ENCODE peak calls at places on chromosomes 1 and 21, in eight cellular contexts. One of them, this sample, is unnamed.

GRCh38 chr1:212814989-212815388 is 23.3 kb downstream of the TATDN3 start:
- DNase-seq in ovary: no peak
- DNase-seq in DND-41: no peak
- DNase-seq in neural progenitor cell: no peak
- DNase-seq in BE2C: peak; percentile 18
- DNase-seq in heart right ventricle: no peak
- DNase-seq in mesendoderm: no peak
- DNase-seq in H9: no peak
- DNase-seq in this sample: peak; percentile 61

GRCh38 chr1:94754570-94754969 is 65.6 kb upstream of the SLC44A3 start:
- DNase-seq in ovary: no peak
- DNase-seq in DND-41: no peak
- DNase-seq in neural progenitor cell: no peak
- DNase-seq in BE2C: no peak
- DNase-seq in heart right ventricle: no peak
- DNase-seq in mesendoderm: no peak
- DNase-seq in H9: no peak
- DNase-seq in this sample: no peak

GRCh38 chr1:164902491-164902890 is 343.5 kb downstream of the PBX1 start:
- DNase-seq in ovary: no peak
- DNase-seq in DND-41: no peak
- DNase-seq in neural progenitor cell: peak; percentile 27
- DNase-seq in BE2C: no peak
- DNase-seq in heart right ventricle: no peak
- DNase-seq in mesendoderm: no peak
- DNase-seq in H9: no peak
- DNase-seq in this sample: no peak

GRCh38 chr1:5099018-5099417 is 444.6 kb downstream of the AJAP1 start:
- DNase-seq in ovary: no peak
- DNase-seq in DND-41: no peak
- DNase-seq in neural progenitor cell: peak; percentile 47
- DNase-seq in BE2C: no peak
- DNase-seq in heart right ventricle: no peak
- DNase-seq in mesendoderm: no peak
- DNase-seq in H9: no peak
- DNase-seq in this sample: no peak

GRCh38 chr1:153842006-153842471 is 66.8 kb downstream of the SLC27A3 start:
- DNase-seq in ovary: no peak
- DNase-seq in DND-41: no peak
- DNase-seq in neural progenitor cell: no peak
- DNase-seq in BE2C: no peak
- DNase-seq in heart right ventricle: no peak
- DNase-seq in mesendoderm: no peak
- DNase-seq in H9: no peak
- DNase-seq in this sample: no peak

GRCh38 chr1:116111196-116112021 is at the start of gene MAB21L3:
- DNase-seq in ovary: no peak
- DNase-seq in DND-41: no peak
- DNase-seq in neural progenitor cell: no peak
- DNase-seq in BE2C: no peak
- DNase-seq in heart right ventricle: no peak
- DNase-seq in mesendoderm: no peak
- DNase-seq in H9: no peak
- DNase-seq in this sample: no peak

GRCh38 chr1:219293440-219293839 is 119.8 kb downstream of the LYPLAL1 start:
- DNase-seq in ovary: no peak
- DNase-seq in DND-41: no peak
- DNase-seq in neural progenitor cell: no peak
- DNase-seq in BE2C: no peak
- DNase-seq in heart right ventricle: no peak
- DNase-seq in mesendoderm: no peak
- DNase-seq in H9: no peak
- DNase-seq in this sample: no peak

GRCh38 chr1:172970186-172970585 is 80.6 kb downstream of the TNFSF18 start:
- DNase-seq in ovary: no peak
- DNase-seq in DND-41: no peak
- DNase-seq in neural progenitor cell: peak; percentile 9
- DNase-seq in BE2C: no peak
- DNase-seq in heart right ventricle: no peak
- DNase-seq in mesendoderm: no peak
- DNase-seq in H9: no peak
- DNase-seq in this sample: peak; percentile 58

GRCh38 chr21:46129846-46130651 is 25.3 kb downstream of the FTCD start:
- DNase-seq in ovary: no peak
- DNase-seq in DND-41: no peak
- DNase-seq in neural progenitor cell: no peak
- DNase-seq in BE2C: no peak
- DNase-seq in heart right ventricle: no peak
- DNase-seq in mesendoderm: no peak
- DNase-seq in H9: no peak
- DNase-seq in this sample: no peak

GRCh38 chr1:231032963-231033362 is 7.1 kb downstream of the FAM89A start:
- DNase-seq in ovary: no peak
- DNase-seq in DND-41: no peak
- DNase-seq in neural progenitor cell: no peak
- DNase-seq in BE2C: no peak
- DNase-seq in heart right ventricle: no peak
- DNase-seq in mesendoderm: no peak
- DNase-seq in H9: no peak
- DNase-seq in this sample: no peak
- H3K27me3 ChIP-seq in ovary: no peaks in the 10 kb centered on the region
- H3K27me3 ChIP-seq in DND-41: no peaks in the 10 kb centered on the region
- H3K27me3 ChIP-seq in neural progenitor cell: peaks cover 60% of the 10 kb centered on the region
- H3K27me3 ChIP-seq in BE2C: no peaks in the 10 kb centered on the region
- H3K27me3 ChIP-seq in heart right ventricle: no peaks in the 10 kb centered on the region
- H3K27me3 ChIP-seq in mesendoderm: no peaks in the 10 kb centered on the region
- H3K27me3 ChIP-seq in H9: peaks cover 12% of the 10 kb centered on the region
- H3K27me3 ChIP-seq in this sample: no peaks in the 10 kb centered on the region

DNA sequence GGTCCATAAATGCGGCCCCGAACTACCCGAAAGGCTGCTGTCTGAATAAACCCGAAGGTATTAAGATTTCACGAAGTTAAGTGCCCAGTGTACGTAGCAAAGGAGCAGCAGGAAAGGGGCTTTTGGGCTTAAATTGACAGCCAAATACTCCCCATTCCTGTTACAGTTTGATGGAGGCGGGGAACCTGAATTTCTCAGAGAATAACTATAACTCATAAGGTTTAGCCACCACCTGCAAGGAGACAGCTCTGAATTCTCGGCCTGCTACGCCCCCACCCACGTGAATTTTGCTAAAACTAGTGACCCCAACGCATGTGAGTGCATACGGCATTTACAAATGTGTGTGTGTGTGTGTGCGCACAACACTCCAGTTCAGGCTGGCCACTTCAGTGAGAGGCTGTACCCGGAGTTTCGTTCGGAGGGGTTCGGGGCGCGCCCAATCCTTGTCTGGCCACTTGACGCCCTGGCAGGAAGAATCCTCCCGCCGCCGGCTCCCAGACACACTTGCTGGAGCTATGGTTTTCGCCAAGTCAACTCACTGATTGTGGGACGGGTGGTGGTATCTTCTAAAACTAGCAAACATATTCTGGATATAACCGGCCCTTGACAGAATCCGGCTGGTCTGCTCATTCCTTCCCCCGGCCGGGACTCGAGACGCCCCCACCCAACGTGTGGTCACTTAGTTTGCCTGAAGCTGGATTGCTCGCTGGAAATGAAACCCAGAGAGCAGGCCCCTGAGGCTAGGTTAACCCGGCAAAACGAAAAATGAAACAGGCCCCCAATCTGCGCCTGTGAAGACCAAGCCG is 4.9 kb downstream of the GFI1 start:
- DNase-seq in ovary: no peak
- DNase-seq in DND-41: peak; percentile 43
- DNase-seq in neural progenitor cell: peak; percentile 59
- DNase-seq in BE2C: no peak
- DNase-seq in heart right ventricle: no peak
- DNase-seq in mesendoderm: peak; percentile 28
- DNase-seq in H9: peak; percentile 32
- DNase-seq in this sample: no peak
- H3K27me3 ChIP-seq in ovary: no peaks in the 10 kb centered on the region
- H3K27me3 ChIP-seq in DND-41: no peaks in the 10 kb centered on the region
- H3K27me3 ChIP-seq in neural progenitor cell: peaks cover 100% of the 10 kb centered on the region
- H3K27me3 ChIP-seq in BE2C: peaks cover 75% of the 10 kb centered on the region
- H3K27me3 ChIP-seq in heart right ventricle: peaks cover 45% of the 10 kb centered on the region
- H3K27me3 ChIP-seq in mesendoderm: peaks cover 80% of the 10 kb centered on the region
- H3K27me3 ChIP-seq in H9: peaks cover 83% of the 10 kb centered on the region
- H3K27me3 ChIP-seq in this sample: no peaks in the 10 kb centered on the region

GRCh38 chr1:205484985-205485967 is 19.2 kb upstream of the CDK18 start:
- DNase-seq in ovary: peak; percentile 78
- DNase-seq in DND-41: peak; percentile 73
- DNase-seq in neural progenitor cell: peak; percentile 86
- DNase-seq in BE2C: peak; percentile 78
- DNase-seq in heart right ventricle: peak; percentile 56
- DNase-seq in mesendoderm: peak; percentile 89
- DNase-seq in H9: peak; percentile 91
- DNase-seq in this sample: peak; percentile 77

GRCh38 chr1:205483372-205483771 is 21.1 kb upstream of the CDK18 start:
- DNase-seq in ovary: no peak
- DNase-seq in DND-41: no peak
- DNase-seq in neural progenitor cell: no peak
- DNase-seq in BE2C: no peak
- DNase-seq in heart right ventricle: no peak
- DNase-seq in mesendoderm: no peak
- DNase-seq in H9: no peak
- DNase-seq in this sample: no peak

GRCh38 chr1:205480349-205481278 is 23.9 kb upstream of the CDK18 start:
- DNase-seq in ovary: no peak
- DNase-seq in DND-41: no peak
- DNase-seq in neural progenitor cell: no peak
- DNase-seq in BE2C: no peak
- DNase-seq in heart right ventricle: no peak
- DNase-seq in mesendoderm: no peak
- DNase-seq in H9: no peak
- DNase-seq in this sample: no peak

GRCh38 chr1:205481279-205481617 is 23.2 kb upstream of the CDK18 start:
- DNase-seq in ovary: no peak
- DNase-seq in DND-41: no peak
- DNase-seq in neural progenitor cell: no peak
- DNase-seq in BE2C: no peak
- DNase-seq in heart right ventricle: no peak
- DNase-seq in mesendoderm: no peak
- DNase-seq in H9: no peak
- DNase-seq in this sample: no peak

GRCh38 chr1:205481629-205482071 is 22.8 kb upstream of the CDK18 start:
- DNase-seq in ovary: no peak
- DNase-seq in DND-41: no peak
- DNase-seq in neural progenitor cell: peak; percentile 89
- DNase-seq in BE2C: no peak
- DNase-seq in heart right ventricle: no peak
- DNase-seq in mesendoderm: no peak
- DNase-seq in H9: no peak
- DNase-seq in this sample: peak; percentile 73
- H3K27me3 ChIP-seq in ovary: no peaks in the 10 kb centered on the region
- H3K27me3 ChIP-seq in DND-41: peaks cover 21% of the 10 kb centered on the region
- H3K27me3 ChIP-seq in neural progenitor cell: peaks cover 40% of the 10 kb centered on the region
- H3K27me3 ChIP-seq in BE2C: peaks cover 7% of the 10 kb centered on the region
- H3K27me3 ChIP-seq in heart right ventricle: no peaks in the 10 kb centered on the region
- H3K27me3 ChIP-seq in mesendoderm: no peaks in the 10 kb centered on the region
- H3K27me3 ChIP-seq in H9: no peaks in the 10 kb centered on the region
- H3K27me3 ChIP-seq in this sample: no peaks in the 10 kb centered on the region

DNA sequence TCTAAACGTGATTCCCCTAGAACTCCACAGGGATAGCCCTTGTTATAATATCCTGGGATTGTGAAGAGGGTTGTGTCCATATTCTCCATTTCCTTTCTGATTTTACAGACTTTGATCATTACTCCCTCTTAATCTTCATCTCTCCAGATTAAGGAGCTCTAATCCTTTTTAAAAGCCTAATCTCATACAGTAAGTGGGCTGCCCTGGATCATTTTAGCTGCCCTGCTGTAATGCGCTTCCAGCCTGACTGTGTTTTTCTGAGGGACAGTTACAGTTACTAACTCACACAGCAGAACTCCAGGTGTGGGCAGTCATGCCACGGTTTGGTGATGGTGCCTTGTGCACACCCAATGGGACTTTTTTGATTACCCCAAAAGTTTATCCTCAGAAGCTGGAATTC is 33.5 kb downstream of the PROX1 start:
- DNase-seq in ovary: no peak
- DNase-seq in DND-41: no peak
- DNase-seq in neural progenitor cell: no peak
- DNase-seq in BE2C: no peak
- DNase-seq in heart right ventricle: no peak
- DNase-seq in mesendoderm: no peak
- DNase-seq in H9: no peak
- DNase-seq in this sample: no peak
- H3K27me3 ChIP-seq in ovary: no peaks in the 10 kb centered on the region
- H3K27me3 ChIP-seq in DND-41: no peaks in the 10 kb centered on the region
- H3K27me3 ChIP-seq in neural progenitor cell: no peaks in the 10 kb centered on the region
- H3K27me3 ChIP-seq in BE2C: no peaks in the 10 kb centered on the region
- H3K27me3 ChIP-seq in heart right ventricle: no peaks in the 10 kb centered on the region
- H3K27me3 ChIP-seq in mesendoderm: no peaks in the 10 kb centered on the region
- H3K27me3 ChIP-seq in H9: no peaks in the 10 kb centered on the region
- H3K27me3 ChIP-seq in this sample: no peaks in the 10 kb centered on the region

GRCh38 chr21:44706026-44706705 is 5.2 kb downstream of the TSPEAR start:
- DNase-seq in ovary: no peak
- DNase-seq in DND-41: no peak
- DNase-seq in neural progenitor cell: no peak
- DNase-seq in BE2C: no peak
- DNase-seq in heart right ventricle: no peak
- DNase-seq in mesendoderm: no peak
- DNase-seq in H9: no peak
- DNase-seq in this sample: no peak
- H3K27me3 ChIP-seq in ovary: no peaks in the 10 kb centered on the region
- H3K27me3 ChIP-seq in DND-41: peaks cover 5% of the 10 kb centered on the region
- H3K27me3 ChIP-seq in neural progenitor cell: peaks cover 84% of the 10 kb centered on the region
- H3K27me3 ChIP-seq in BE2C: peaks cover 87% of the 10 kb centered on the region
- H3K27me3 ChIP-seq in heart right ventricle: no peaks in the 10 kb centered on the region
- H3K27me3 ChIP-seq in mesendoderm: no peaks in the 10 kb centered on the region
- H3K27me3 ChIP-seq in H9: peaks cover 42% of the 10 kb centered on the region
- H3K27me3 ChIP-seq in this sample: no peaks in the 10 kb centered on the region

GRCh38 chr1:33351281-33351660 is 30.4 kb upstream of the A3GALT2 start:
- DNase-seq in ovary: no peak
- DNase-seq in DND-41: no peak
- DNase-seq in neural progenitor cell: no peak
- DNase-seq in BE2C: no peak
- DNase-seq in heart right ventricle: no peak
- DNase-seq in mesendoderm: no peak
- DNase-seq in H9: no peak
- DNase-seq in this sample: no peak

GRCh38 chr1:33349081-33349759 is 28.3 kb upstream of the A3GALT2 start:
- DNase-seq in ovary: peak; percentile 58
- DNase-seq in DND-41: peak; percentile 53
- DNase-seq in neural progenitor cell: no peak
- DNase-seq in BE2C: peak; percentile 21
- DNase-seq in heart right ventricle: no peak
- DNase-seq in mesendoderm: no peak
- DNase-seq in H9: peak; percentile 41
- DNase-seq in this sample: peak; percentile 53

GRCh38 chr1:33348676-33349080 is 27.8 kb upstream of the A3GALT2 start:
- DNase-seq in ovary: no peak
- DNase-seq in DND-41: peak; percentile 43
- DNase-seq in neural progenitor cell: no peak
- DNase-seq in BE2C: no peak
- DNase-seq in heart right ventricle: no peak
- DNase-seq in mesendoderm: no peak
- DNase-seq in H9: no peak
- DNase-seq in this sample: no peak

GRCh38 chr1:33350611-33351280 is 29.8 kb upstream of the A3GALT2 start:
- DNase-seq in ovary: no peak
- DNase-seq in DND-41: no peak
- DNase-seq in neural progenitor cell: no peak
- DNase-seq in BE2C: no peak
- DNase-seq in heart right ventricle: no peak
- DNase-seq in mesendoderm: no peak
- DNase-seq in H9: no peak
- DNase-seq in this sample: no peak

GRCh38 chr1:33349778-33350610 is 29.1 kb upstream of the A3GALT2 start:
- DNase-seq in ovary: peak; percentile 88
- DNase-seq in DND-41: peak; percentile 86
- DNase-seq in neural progenitor cell: peak; percentile 94
- DNase-seq in BE2C: peak; percentile 86
- DNase-seq in heart right ventricle: peak; percentile 85
- DNase-seq in mesendoderm: peak; percentile 80
- DNase-seq in H9: peak; percentile 80
- DNase-seq in this sample: peak; percentile 93
- H3K27me3 ChIP-seq in ovary: no peaks in the 10 kb centered on the region
- H3K27me3 ChIP-seq in DND-41: no peaks in the 10 kb centered on the region
- H3K27me3 ChIP-seq in neural progenitor cell: peaks cover 28% of the 10 kb centered on the region
- H3K27me3 ChIP-seq in BE2C: no peaks in the 10 kb centered on the region
- H3K27me3 ChIP-seq in heart right ventricle: no peaks in the 10 kb centered on the region
- H3K27me3 ChIP-seq in mesendoderm: peaks cover 16% of the 10 kb centered on the region
- H3K27me3 ChIP-seq in H9: peaks cover 49% of the 10 kb centered on the region
- H3K27me3 ChIP-seq in this sample: no peaks in the 10 kb centered on the region